ENCODE peak calls at places on chromosome 19, in six cellular contexts. One of them, this sample, is unnamed.
A peak's percentile ranks its signal among the peaks of the same experiment; 100 is the strongest.

GRCh38 chr19:2970201-2970838 is 7.0 kb upstream of the TLE6 start:
- DNase-seq in CD8-positive, alpha-beta T cell: no peak
- DNase-seq in A549: peak; percentile 32
- DNase-seq in IMR-90: no peak
- DNase-seq in fibroblast of villous mesenchyme: peak; percentile 95
- DNase-seq in Peyer's patch: no peak
- DNase-seq in this sample: no peak

GRCh38 chr19:6891761-6892385 is 4.5 kb downstream of the ADGRE1 start:
- DNase-seq in A549: no peak
- DNase-seq in IMR-90: no peak
- DNase-seq in fibroblast of villous mesenchyme: no peak
- DNase-seq in CD8-positive, alpha-beta T cell: no peak
- DNase-seq in Peyer's patch: no peak
- DNase-seq in this sample: no peak

GRCh38 chr19:38183227-38183914 is 40.7 kb downstream of the DPF1 start:
- DNase-seq in fibroblast of villous mesenchyme: peak; percentile 40
- DNase-seq in CD8-positive, alpha-beta T cell: no peak
- DNase-seq in IMR-90: no peak
- DNase-seq in A549: no peak
- DNase-seq in Peyer's patch: no peak
- DNase-seq in this sample: no peak

GRCh38 chr19:32870981-32871451 is 1.4 kb upstream of the SLC7A9 start:
- DNase-seq in CD8-positive, alpha-beta T cell: no peak
- DNase-seq in fibroblast of villous mesenchyme: no peak
- DNase-seq in Peyer's patch: no peak
- DNase-seq in IMR-90: no peak
- DNase-seq in A549: no peak
- DNase-seq in this sample: no peak

GRCh38 chr19:49741210-49741844 is 21.8 kb downstream of the TSKS start:
- DNase-seq in Peyer's patch: no peak
- DNase-seq in A549: no peak
- DNase-seq in IMR-90: peak; percentile 28
- DNase-seq in fibroblast of villous mesenchyme: no peak
- DNase-seq in CD8-positive, alpha-beta T cell: no peak
- DNase-seq in this sample: no peak

GRCh38 chr19:33683881-33684549 is 62.3 kb downstream of the CHST8 start:
- DNase-seq in CD8-positive, alpha-beta T cell: no peak
- DNase-seq in IMR-90: peak; percentile 18
- DNase-seq in Peyer's patch: no peak
- DNase-seq in fibroblast of villous mesenchyme: peak; percentile 11
- DNase-seq in A549: peak; percentile 51
- DNase-seq in this sample: no peak

GRCh38 chr19:46634656-46635218 is 1.3 kb downstream of the GNG8 start:
- DNase-seq in fibroblast of villous mesenchyme: no peak
- DNase-seq in IMR-90: no peak
- DNase-seq in CD8-positive, alpha-beta T cell: no peak
- DNase-seq in A549: no peak
- DNase-seq in Peyer's patch: no peak
- DNase-seq in this sample: no peak

GRCh38 chr19:52690395-52691214 is 44.2 kb downstream of the ZNF611 start:
- DNase-seq in CD8-positive, alpha-beta T cell: peak; percentile 93
- DNase-seq in Peyer's patch: peak; percentile 97
- DNase-seq in IMR-90: peak; percentile 93
- DNase-seq in fibroblast of villous mesenchyme: peak; percentile 95
- DNase-seq in A549: no peak
- DNase-seq in this sample: peak; percentile 96

GRCh38 chr19:1037553-1038115 is 2.3 kb upstream of the ABCA7 start:
- DNase-seq in IMR-90: no peak
- DNase-seq in A549: no peak
- DNase-seq in Peyer's patch: no peak
- DNase-seq in fibroblast of villous mesenchyme: no peak
- DNase-seq in CD8-positive, alpha-beta T cell: no peak
- DNase-seq in this sample: no peak
- H3K4me3 ChIP-seq in IMR-90: no peak overlapping the region
- H3K4me3 ChIP-seq in A549: no peak overlapping the region
- H3K4me3 ChIP-seq in Peyer's patch: peak overlapping the region; percentile 15
- H3K4me3 ChIP-seq in fibroblast of villous mesenchyme: no peak overlapping the region
- H3K4me3 ChIP-seq in CD8-positive, alpha-beta T cell: peak overlapping the region; percentile 33
- H3K4me3 ChIP-seq in this sample: no peak overlapping the region

DNA sequence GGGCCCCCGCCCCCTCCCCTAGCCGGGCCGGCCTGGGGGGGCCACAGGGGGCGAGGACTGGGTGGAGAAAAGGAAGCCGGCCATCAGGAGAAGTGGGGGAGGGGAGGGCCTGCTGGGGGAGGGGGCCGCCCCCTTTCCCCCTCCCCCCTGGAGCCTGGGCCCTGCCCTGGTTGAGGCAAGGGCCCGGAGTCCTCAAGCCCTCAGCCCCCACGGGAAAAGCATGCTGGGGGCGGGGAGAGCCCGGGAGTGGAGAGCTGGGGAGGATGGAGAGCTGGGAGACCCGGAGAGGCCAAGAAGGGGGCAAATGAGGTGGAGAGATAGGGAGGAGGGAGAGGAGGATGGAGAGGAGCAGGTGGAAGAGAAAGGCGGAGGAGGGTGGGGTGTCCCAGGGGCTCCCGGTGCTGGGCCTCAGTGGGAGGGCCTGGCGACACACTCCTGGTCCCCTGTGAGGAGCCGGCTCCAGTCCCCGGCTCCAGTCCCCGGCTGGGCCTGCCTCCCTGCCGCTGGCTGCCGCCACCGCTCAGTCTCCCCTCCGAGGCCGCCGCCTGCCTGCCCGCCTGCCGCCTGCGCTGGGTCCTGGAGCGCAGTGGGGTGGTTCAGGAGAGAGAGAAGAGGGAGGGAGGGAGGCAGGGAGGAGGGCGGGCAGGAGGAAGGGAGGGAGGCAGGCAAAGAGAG is at the start of gene GRIK5:
- DNase-seq in fibroblast of villous mesenchyme: no peak
- DNase-seq in IMR-90: no peak
- DNase-seq in Peyer's patch: no peak
- DNase-seq in CD8-positive, alpha-beta T cell: no peak
- DNase-seq in A549: no peak
- DNase-seq in this sample: no peak
- H3K4me3 ChIP-seq in fibroblast of villous mesenchyme: no peak within 1 kb of the TSS
- H3K4me3 ChIP-seq in IMR-90: no peak within 1 kb of the TSS
- H3K4me3 ChIP-seq in Peyer's patch: no peak within 1 kb of the TSS
- H3K4me3 ChIP-seq in CD8-positive, alpha-beta T cell: no peak within 1 kb of the TSS
- H3K4me3 ChIP-seq in A549: no peak within 1 kb of the TSS
- H3K4me3 ChIP-seq in this sample: peak within 1 kb of the TSS; percentile 71

GRCh38 chr19:41311072-41311471 is 1.1 kb downstream of the CCDC97 start:
- DNase-seq in CD8-positive, alpha-beta T cell: no peak
- DNase-seq in IMR-90: no peak
- DNase-seq in fibroblast of villous mesenchyme: peak; percentile 27
- DNase-seq in A549: no peak
- DNase-seq in Peyer's patch: no peak
- DNase-seq in this sample: no peak
- H3K4me3 ChIP-seq in CD8-positive, alpha-beta T cell: no peak overlapping the region
- H3K4me3 ChIP-seq in IMR-90: peak overlapping the region; percentile 72
- H3K4me3 ChIP-seq in fibroblast of villous mesenchyme: peak overlapping the region; percentile 87
- H3K4me3 ChIP-seq in A549: peak overlapping the region; percentile 57
- H3K4me3 ChIP-seq in Peyer's patch: peak overlapping the region; percentile 71
- H3K4me3 ChIP-seq in this sample: peak overlapping the region; percentile 81

GRCh38 chr19:48397636-48398328 is 4.3 kb downstream of the GRIN2D start:
- DNase-seq in IMR-90: no peak
- DNase-seq in A549: no peak
- DNase-seq in CD8-positive, alpha-beta T cell: no peak
- DNase-seq in Peyer's patch: no peak
- DNase-seq in fibroblast of villous mesenchyme: peak; percentile 24
- DNase-seq in this sample: no peak

GRCh38 chr19:48396010-48396870 is 2.8 kb downstream of the GRIN2D start:
- DNase-seq in fibroblast of villous mesenchyme: no peak
- DNase-seq in IMR-90: no peak
- DNase-seq in A549: peak; percentile 70
- DNase-seq in CD8-positive, alpha-beta T cell: no peak
- DNase-seq in Peyer's patch: no peak
- DNase-seq in this sample: no peak

GRCh38 chr19:48395499-48395898 is 2.0 kb downstream of the GRIN2D start:
- DNase-seq in Peyer's patch: no peak
- DNase-seq in A549: no peak
- DNase-seq in fibroblast of villous mesenchyme: no peak
- DNase-seq in CD8-positive, alpha-beta T cell: no peak
- DNase-seq in IMR-90: no peak
- DNase-seq in this sample: no peak

GRCh38 chr19:48397263-48397635 is 3.8 kb downstream of the GRIN2D start:
- DNase-seq in CD8-positive, alpha-beta T cell: no peak
- DNase-seq in A549: no peak
- DNase-seq in IMR-90: no peak
- DNase-seq in fibroblast of villous mesenchyme: no peak
- DNase-seq in Peyer's patch: no peak
- DNase-seq in this sample: no peak

GRCh38 chr19:48396871-48397176 is 3.4 kb downstream of the GRIN2D start:
- DNase-seq in CD8-positive, alpha-beta T cell: no peak
- DNase-seq in fibroblast of villous mesenchyme: no peak
- DNase-seq in IMR-90: no peak
- DNase-seq in Peyer's patch: no peak
- DNase-seq in A549: no peak
- DNase-seq in this sample: no peak
- H3K4me3 ChIP-seq in CD8-positive, alpha-beta T cell: no peak overlapping the region
- H3K4me3 ChIP-seq in fibroblast of villous mesenchyme: no peak overlapping the region
- H3K4me3 ChIP-seq in IMR-90: no peak overlapping the region
- H3K4me3 ChIP-seq in Peyer's patch: no peak overlapping the region
- H3K4me3 ChIP-seq in A549: no peak overlapping the region
- H3K4me3 ChIP-seq in this sample: no peak overlapping the region

This sample was measured in coronary artery.